ENCODE peak calls at places on chromosomes 13 and 19, in seven cellular contexts. J, R, A, V, K, U and N are unnamed samples.
A peak's percentile ranks its signal among the peaks of the same experiment; 100 is the strongest.

GRCh38 chr19:51490676-51491075 is 10.9 kb downstream of the SIGLEC12 start:
- DNase-seq in J (no peak), R (no peak), A (no peak), V (no peak), K (no peak), U (no peak), N (peak; percentile 45)

GRCh38 chr19:10167459-10167858 is 27.3 kb downstream of the DNMT1 start:
- DNase-seq in J (no peak), R (no peak), A (no peak), V (no peak), K (no peak), U (no peak), N (no peak)

GRCh38 chr19:37466798-37467607 is at the start of gene ZNF569:
- DNase-seq in J (peak; percentile 90), R (peak; percentile 79), A (peak; percentile 91), V (peak; percentile 93), K (peak; percentile 67), U (peak; percentile 86), N (peak; percentile 91)

GRCh38 chr19:2546128-2547032 is 70.5 kb downstream of the GADD45B start:
- DNase-seq in J (peak; percentile 21), R (no peak), A (no peak), V (peak; percentile 93), K (no peak), U (no peak), N (peak; percentile 97)

GRCh38 chr19:18590273-18591272 is 2.0 kb downstream of the REX1BD start:
- DNase-seq in J (no peak), R (no peak), A (no peak), V (no peak), K (no peak), U (no peak), N (peak; percentile 74)

GRCh38 chr13:112233716-112234115 is 142.4 kb upstream of the SPACA7 start:
- DNase-seq in J (no peak), R (no peak), A (no peak), V (no peak), K (no peak), U (no peak), N (no peak)

GRCh38 chr19:13164370-13165090 is 14.3 kb downstream of the IER2 start:
- DNase-seq in J (peak; percentile 88), R (peak; percentile 15), A (peak; percentile 47), V (no peak), K (no peak), U (no peak), N (peak; percentile 84)

GRCh38 chr19:55319786-55320185 is 5.4 kb downstream of the TMEM150B start:
- DNase-seq in J (no peak), R (no peak), A (no peak), V (no peak), K (no peak), U (no peak), N (no peak)

GRCh38 chr13:49240017-49240416 is 7.7 kb upstream of the CDADC1 start:
- DNase-seq in J (peak; percentile 31), R (no peak), A (peak; percentile 35), V (no peak), K (no peak), U (peak; percentile 37), N (no peak)

GRCh38 chr13:23449386-23450162 is 16.1 kb upstream of the SACS start:
- DNase-seq in J (no peak), R (no peak), A (no peak), V (no peak), K (no peak), U (no peak), N (no peak)

GRCh38 chr13:83546476-83546875 is 335.8 kb downstream of the SLITRK1 start:
- DNase-seq in J (no peak), R (no peak), A (no peak), V (no peak), K (no peak), U (no peak), N (no peak)

GRCh38 chr19:3080281-3080680 is 13.9 kb upstream of the GNA11 start:
- DNase-seq in J (peak; percentile 80), R (no peak), A (no peak), V (no peak), K (no peak), U (no peak), N (no peak)

GRCh38 chr13:111484129-111484925 is 163.9 kb downstream of the TEX29 start:
- DNase-seq in J (no peak), R (no peak), A (no peak), V (peak; percentile 86), K (no peak), U (no peak), N (no peak)

GRCh38 chr19:21092107-21092506 is 10.1 kb downstream of the ZNF714 start:
- DNase-seq in J (peak; percentile 69), R (no peak), A (no peak), V (no peak), K (no peak), U (no peak), N (no peak)

GRCh38 chr19:39104104-39104708 is 20.0 kb downstream of the ACP7 start:
- DNase-seq in J (no peak), R (no peak), A (no peak), V (no peak), K (no peak), U (no peak), N (no peak)

GRCh38 chr19:29663861-29664752 is 1.2 kb upstream of the PLEKHF1 start:
- DNase-seq in J (peak; percentile 26), R (no peak), A (no peak), V (peak; percentile 88), K (no peak), U (no peak), N (no peak)

GRCh38 chr19:9958451-9958850 is 22.1 kb upstream of the OLFM2 start:
- DNase-seq in J (no peak), R (no peak), A (no peak), V (no peak), K (no peak), U (no peak), N (no peak)

GRCh38 chr19:15671891-15672579 is 852 bp upstream of the CYP4F12 start:
- DNase-seq in J (no peak), R (no peak), A (no peak), V (no peak), K (no peak), U (no peak), N (no peak)

GRCh38 chr19:12834418-12834943 is at the start of gene RTBDN:
- DNase-seq in J (no peak), R (no peak), A (no peak), V (no peak), K (no peak), U (no peak), N (no peak)

GRCh38 chr13:71240906-71241305 is 626.1 kb downstream of the DACH1 start:
- DNase-seq in J (peak; percentile 30), R (no peak), A (no peak), V (no peak), K (no peak), U (no peak), N (no peak)

GRCh38 chr13:36377822-36378480 is 31.8 kb upstream of the SPART start:
- DNase-seq in J (no peak), R (no peak), A (no peak), V (no peak), K (no peak), U (no peak), N (no peak)

GRCh38 chr13:96179309-96179708 is 89.4 kb downstream of the HS6ST3 start:
- DNase-seq in J (no peak), R (no peak), A (no peak), V (no peak), K (no peak), U (no peak), N (no peak)

GRCh38 chr13:74930402-74931165 is 551.4 kb downstream of the TBC1D4 start:
- DNase-seq in J (peak; percentile 93), R (no peak), A (no peak), V (no peak), K (no peak), U (no peak), N (no peak)

GRCh38 chr13:43298799-43299198 is 275.4 kb downstream of the DNAJC15 start:
- DNase-seq in J (no peak), R (no peak), A (no peak), V (no peak), K (no peak), U (no peak), N (no peak)

GRCh38 chr13:40776232-40776631 is 5.2 kb upstream of the MRPS31 start:
- DNase-seq in J (no peak), R (no peak), A (no peak), V (no peak), K (no peak), U (no peak), N (no peak)

GRCh38 chr19:49407079-49407478 is 16.2 kb downstream of the PTH2 start:
- DNase-seq in J (no peak), R (no peak), A (no peak), V (no peak), K (no peak), U (no peak), N (no peak)

GRCh38 chr13:31987535-31988170 is 43.9 kb upstream of the FRY start:
- DNase-seq in J (no peak), R (no peak), A (no peak), V (no peak), K (no peak), U (no peak), N (no peak)

GRCh38 chr13:53781941-53782340 is 753.3 kb downstream of the OLFM4 start:
- DNase-seq in J (no peak), R (no peak), A (no peak), V (no peak), K (no peak), U (no peak), N (no peak)

GRCh38 chr19:18939922-18940775 is 868 bp downstream of the HOMER3 start:
- DNase-seq in J (peak; percentile 33), R (no peak), A (no peak), V (no peak), K (no peak), U (no peak), N (no peak)